ENCODE peak calls at places on chromosome 18, in ten cellular contexts. One of them, this sample, is unnamed.

GRCh38 chr18:34222025-34222395 is 2.7 kb downstream of the NOL4 start:
- DNase-seq in T-cell: no peak
- DNase-seq in adipocyte: no peak
- DNase-seq in A172: no peak
- DNase-seq in midbrain: peak
- DNase-seq in kidney tubule cell: no peak
- DNase-seq in tibial artery: no peak
- DNase-seq in AG20443: peak
- DNase-seq in GM04503: no peak
- DNase-seq in RWPE1: no peak
- DNase-seq in this sample: no peak

GRCh38 chr18:21997207-21998143 is 171.9 kb upstream of the GATA6 start:
- DNase-seq in T-cell: no peak
- DNase-seq in adipocyte: peak
- DNase-seq in A172: peak
- DNase-seq in midbrain: peak
- DNase-seq in kidney tubule cell: peak
- DNase-seq in tibial artery: no peak
- DNase-seq in AG20443: peak
- DNase-seq in GM04503: peak
- DNase-seq in RWPE1: peak
- DNase-seq in this sample: peak

GRCh38 chr18:22563098-22563707 is 145.5 kb upstream of the CTAGE1 start:
- DNase-seq in T-cell: no peak
- DNase-seq in adipocyte: peak
- DNase-seq in A172: peak
- DNase-seq in midbrain: peak
- DNase-seq in kidney tubule cell: peak
- DNase-seq in tibial artery: no peak
- DNase-seq in AG20443: peak
- DNase-seq in GM04503: peak
- DNase-seq in RWPE1: peak
- DNase-seq in this sample: no peak

GRCh38 chr18:75977069-75977468 is 518.0 kb downstream of the ZNF516 start:
- DNase-seq in T-cell: no peak
- DNase-seq in adipocyte: peak
- DNase-seq in A172: no peak
- DNase-seq in midbrain: no peak
- DNase-seq in kidney tubule cell: no peak
- DNase-seq in tibial artery: no peak
- DNase-seq in AG20443: peak
- DNase-seq in GM04503: peak
- DNase-seq in RWPE1: peak
- DNase-seq in this sample: no peak

GRCh38 chr18:52394602-52395001 is 54.6 kb downstream of the DCC start:
- DNase-seq in T-cell: no peak
- DNase-seq in adipocyte: no peak
- DNase-seq in A172: no peak
- DNase-seq in midbrain: no peak
- DNase-seq in kidney tubule cell: peak
- DNase-seq in tibial artery: no peak
- DNase-seq in AG20443: no peak
- DNase-seq in GM04503: no peak
- DNase-seq in RWPE1: no peak
- DNase-seq in this sample: no peak

GRCh38 chr18:25076980-25077780 is 274.8 kb downstream of the ZNF521 start:
- DNase-seq in T-cell: no peak
- DNase-seq in adipocyte: no peak
- DNase-seq in A172: no peak
- DNase-seq in midbrain: no peak
- DNase-seq in kidney tubule cell: no peak
- DNase-seq in tibial artery: no peak
- DNase-seq in AG20443: no peak
- DNase-seq in GM04503: no peak
- DNase-seq in RWPE1: no peak
- DNase-seq in this sample: no peak

GRCh38 chr18:54900290-54900689 is 59.0 kb downstream of the CCDC68 start:
- DNase-seq in T-cell: no peak
- DNase-seq in adipocyte: no peak
- DNase-seq in A172: no peak
- DNase-seq in midbrain: no peak
- DNase-seq in kidney tubule cell: no peak
- DNase-seq in tibial artery: no peak
- DNase-seq in AG20443: no peak
- DNase-seq in GM04503: no peak
- DNase-seq in RWPE1: no peak
- DNase-seq in this sample: no peak

GRCh38 chr18:24201699-24202687 is 63.1 kb downstream of the CABYR start:
- DNase-seq in T-cell: no peak
- DNase-seq in adipocyte: no peak
- DNase-seq in A172: no peak
- DNase-seq in midbrain: no peak
- DNase-seq in kidney tubule cell: no peak
- DNase-seq in tibial artery: no peak
- DNase-seq in AG20443: no peak
- DNase-seq in GM04503: no peak
- DNase-seq in RWPE1: no peak
- DNase-seq in this sample: no peak

GRCh38 chr18:22314406-22314805 is 103.3 kb downstream of the CTAGE1 start:
- DNase-seq in T-cell: no peak
- DNase-seq in adipocyte: peak
- DNase-seq in A172: no peak
- DNase-seq in midbrain: no peak
- DNase-seq in kidney tubule cell: peak
- DNase-seq in tibial artery: no peak
- DNase-seq in AG20443: peak
- DNase-seq in GM04503: peak
- DNase-seq in RWPE1: peak
- DNase-seq in this sample: no peak

GRCh38 chr18:58761241-58761969 is 90.1 kb downstream of the MALT1 start:
- DNase-seq in T-cell: no peak
- DNase-seq in adipocyte: no peak
- DNase-seq in A172: peak
- DNase-seq in midbrain: no peak
- DNase-seq in kidney tubule cell: no peak
- DNase-seq in tibial artery: peak
- DNase-seq in AG20443: no peak
- DNase-seq in GM04503: no peak
- DNase-seq in RWPE1: no peak
- DNase-seq in this sample: no peak

GRCh38 chr18:47036298-47036874 is 965 bp upstream of the ELOA2 start:
- DNase-seq in T-cell: no peak
- DNase-seq in adipocyte: peak
- DNase-seq in A172: peak
- DNase-seq in midbrain: peak
- DNase-seq in kidney tubule cell: peak
- DNase-seq in tibial artery: no peak
- DNase-seq in AG20443: peak
- DNase-seq in GM04503: peak
- DNase-seq in RWPE1: no peak
- DNase-seq in this sample: no peak

GRCh38 chr18:9069482-9070059 is 32.9 kb upstream of the NDUFV2 start:
- DNase-seq in T-cell: no peak
- DNase-seq in adipocyte: no peak
- DNase-seq in A172: no peak
- DNase-seq in midbrain: no peak
- DNase-seq in kidney tubule cell: no peak
- DNase-seq in tibial artery: no peak
- DNase-seq in AG20443: no peak
- DNase-seq in GM04503: no peak
- DNase-seq in RWPE1: no peak
- DNase-seq in this sample: no peak

GRCh38 chr18:9113468-9114149 is 11.1 kb downstream of the NDUFV2 start:
- DNase-seq in T-cell: no peak
- DNase-seq in adipocyte: no peak
- DNase-seq in A172: no peak
- DNase-seq in midbrain: no peak
- DNase-seq in kidney tubule cell: no peak
- DNase-seq in tibial artery: no peak
- DNase-seq in AG20443: no peak
- DNase-seq in GM04503: no peak
- DNase-seq in RWPE1: no peak
- DNase-seq in this sample: no peak

GRCh38 chr18:44080054-44080453 is 600.6 kb upstream of the SETBP1 start:
- DNase-seq in T-cell: no peak
- DNase-seq in adipocyte: no peak
- DNase-seq in A172: no peak
- DNase-seq in midbrain: no peak
- DNase-seq in kidney tubule cell: no peak
- DNase-seq in tibial artery: no peak
- DNase-seq in AG20443: no peak
- DNase-seq in GM04503: no peak
- DNase-seq in RWPE1: no peak
- DNase-seq in this sample: no peak

GRCh38 chr18:32468147-32468845 is 2.4 kb downstream of the GAREM1 start:
- DNase-seq in T-cell: no peak
- DNase-seq in adipocyte: no peak
- DNase-seq in A172: no peak
- DNase-seq in midbrain: peak
- DNase-seq in kidney tubule cell: peak
- DNase-seq in tibial artery: no peak
- DNase-seq in AG20443: no peak
- DNase-seq in GM04503: no peak
- DNase-seq in RWPE1: no peak
- DNase-seq in this sample: no peak

GRCh38 chr18:64110692-64111480 is 38.0 kb downstream of the LINC00305 start:
- DNase-seq in T-cell: no peak
- DNase-seq in adipocyte: no peak
- DNase-seq in A172: peak
- DNase-seq in midbrain: no peak
- DNase-seq in kidney tubule cell: peak
- DNase-seq in tibial artery: no peak
- DNase-seq in AG20443: no peak
- DNase-seq in GM04503: no peak
- DNase-seq in RWPE1: no peak
- DNase-seq in this sample: no peak

GRCh38 chr18:22088029-22088428 is 81.4 kb upstream of the GATA6 start:
- DNase-seq in T-cell: no peak
- DNase-seq in adipocyte: no peak
- DNase-seq in A172: no peak
- DNase-seq in midbrain: no peak
- DNase-seq in kidney tubule cell: no peak
- DNase-seq in tibial artery: no peak
- DNase-seq in AG20443: no peak
- DNase-seq in GM04503: no peak
- DNase-seq in RWPE1: no peak
- DNase-seq in this sample: no peak

This sample was measured in ovary.